ENCODE peak calls at places on chromosomes 1 and 21, in nine cellular contexts. P, L, Z, G, F, M, A, O and E are unnamed samples.

GRCh38 chr1:89454845-89455521 is 69.6 kb upstream of the LRRC8B start:
- DNase-seq in P (peak), L (peak), Z (peak), G (no peak), F (peak), M (peak), A (no peak), O (no peak), E (peak)

GRCh38 chr1:100100202-100100601 is 32.5 kb downstream of the SASS6 start:
- DNase-seq in P (no peak), L (no peak), Z (no peak), G (no peak), F (no peak), M (no peak), A (no peak), O (no peak), E (no peak)

GRCh38 chr1:209172286-209172685 is 411.2 kb upstream of the CAMK1G start:
- DNase-seq in P (no peak), L (no peak), Z (no peak), G (no peak), F (peak), M (peak), A (no peak), O (no peak), E (no peak)

GRCh38 chr1:42436794-42437458 is 18.9 kb downstream of the ZMYND12 start:
- DNase-seq in P (no peak), L (no peak), Z (no peak), G (no peak), F (no peak), M (no peak), A (no peak), O (no peak), E (no peak)

GRCh38 chr21:43854773-43855633 is 10.0 kb upstream of the AGPAT3 start:
- DNase-seq in P (no peak), L (no peak), Z (no peak), G (peak), F (no peak), M (no peak), A (no peak), O (no peak), E (no peak)

GRCh38 chr1:2433936-2434335 is 21.6 kb upstream of the PEX10 start:
- DNase-seq in P (no peak), L (no peak), Z (no peak), G (no peak), F (no peak), M (no peak), A (no peak), O (no peak), E (no peak)

GRCh38 chr1:162856260-162856659 is 4.7 kb downstream of the CCDC190 start:
- DNase-seq in P (no peak), L (no peak), Z (no peak), G (no peak), F (no peak), M (peak), A (no peak), O (no peak), E (no peak)

GRCh38 chr1:116573388-116574100 is 2.7 kb upstream of the CD58 start:
- DNase-seq in P (no peak), L (no peak), Z (no peak), G (no peak), F (no peak), M (no peak), A (no peak), O (no peak), E (no peak)

GRCh38 chr1:170375082-170375733 is 156.8 kb upstream of the GORAB start:
- DNase-seq in P (no peak), L (no peak), Z (no peak), G (no peak), F (no peak), M (no peak), A (no peak), O (no peak), E (no peak)

GRCh38 chr1:8363186-8363585 is 45.3 kb downstream of the SLC45A1 start:
- DNase-seq in P (no peak), L (no peak), Z (no peak), G (no peak), F (no peak), M (no peak), A (no peak), O (peak), E (peak)

GRCh38 chr1:244316986-244317655 is 134.6 kb downstream of the ADSS2 start:
- DNase-seq in P (no peak), L (no peak), Z (no peak), G (no peak), F (no peak), M (no peak), A (no peak), O (no peak), E (no peak)

DNA sequence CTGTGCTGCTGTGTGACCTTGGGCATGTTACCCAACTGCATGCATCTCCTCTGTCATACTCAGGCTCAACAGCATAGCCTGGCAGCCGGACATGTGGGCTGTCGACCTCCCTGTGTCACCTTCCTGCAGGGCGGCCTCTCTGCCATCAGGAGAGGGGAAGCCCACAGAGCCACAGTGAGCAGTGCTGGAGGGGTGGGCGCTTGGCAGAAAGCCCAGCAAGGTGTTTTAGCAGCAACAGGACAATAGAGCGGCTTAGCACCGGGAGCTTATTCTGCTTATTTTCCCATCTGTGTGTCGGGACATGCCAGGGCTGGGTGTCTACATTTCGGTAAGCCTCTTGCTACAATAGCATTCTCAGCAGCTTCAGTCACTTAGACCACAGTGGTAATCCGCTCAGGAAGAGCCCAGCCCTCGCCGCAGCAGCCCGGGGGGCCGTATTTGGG is 22.8 kb upstream of the CDK18 start:
- DNase-seq in P (no peak), L (no peak), Z (no peak), G (no peak), F (no peak), M (no peak), A (no peak), O (no peak), E (no peak)
- H3K27ac ChIP-seq in P (no peak), L (no peak), Z (no peak), G (no peak), F (no peak), M (no peak), A (no peak), O (no peak), E (no peak)

DNA sequence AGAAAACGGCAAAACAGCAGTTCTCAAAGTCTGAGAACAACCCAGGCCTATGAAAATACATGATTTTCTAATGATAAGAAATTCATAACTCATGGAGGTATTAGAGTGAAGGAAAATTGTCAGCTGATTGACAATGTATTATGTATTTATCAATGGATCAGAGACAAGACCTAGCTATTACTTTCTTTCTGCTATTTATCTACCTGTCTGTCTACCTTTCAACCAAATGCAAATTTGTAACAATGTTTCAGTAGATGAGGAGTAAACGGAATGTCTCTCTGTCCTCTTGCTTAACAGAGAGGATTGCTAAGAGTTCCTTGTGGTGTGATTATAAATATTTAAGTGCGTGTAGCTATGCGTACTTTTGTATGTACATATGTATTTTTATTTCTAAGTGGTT is 568.7 kb upstream of the RGS18 start:
- DNase-seq in P (no peak), L (no peak), Z (no peak), G (no peak), F (no peak), M (no peak), A (no peak), O (no peak), E (no peak)
- H3K27ac ChIP-seq in P (no peak), L (no peak), Z (no peak), G (no peak), F (no peak), M (no peak), A (no peak), O (no peak), E (no peak)

GRCh38 chr1:198936371-198937083 is 297.7 kb downstream of the PTPRC start:
- DNase-seq in P (no peak), L (no peak), Z (no peak), G (no peak), F (no peak), M (no peak), A (no peak), O (no peak), E (no peak)
- H3K27ac ChIP-seq in P (peak), L (peak), Z (peak), G (peak), F (no peak), M (peak), A (peak), O (peak), E (peak)

GRCh38 chr21:35343046-35343816 is 294.1 kb upstream of the RUNX1 start:
- DNase-seq in P (no peak), L (no peak), Z (no peak), G (no peak), F (no peak), M (peak), A (no peak), O (no peak), E (no peak)
- H3K27ac ChIP-seq in P (no peak), L (no peak), Z (no peak), G (no peak), F (no peak), M (no peak), A (no peak), O (no peak), E (no peak)

DNA sequence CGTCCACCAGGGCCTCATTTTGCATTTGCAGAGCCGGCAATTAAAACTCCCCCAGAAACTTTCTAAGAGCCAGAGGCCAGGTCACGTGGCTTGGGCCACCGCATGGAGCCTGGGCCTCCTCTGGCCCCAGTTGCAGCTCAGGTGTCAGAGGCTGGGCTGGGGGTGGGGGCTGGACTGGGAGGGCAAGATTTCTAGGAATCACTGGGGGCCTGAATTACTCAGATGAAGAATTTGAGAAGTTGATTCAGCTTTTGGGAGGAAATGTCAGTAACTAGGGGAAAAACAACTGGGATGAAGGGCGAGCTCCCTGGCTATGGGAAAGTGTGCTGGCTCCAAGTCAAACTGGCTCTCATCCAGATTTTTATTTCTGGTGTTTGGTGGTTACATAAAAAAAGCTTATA is 151.0 kb downstream of the CDC7 start:
- DNase-seq in P (peak), L (no peak), Z (no peak), G (no peak), F (no peak), M (peak), A (peak), O (peak), E (no peak)
- H3K27ac ChIP-seq in P (peak), L (no peak), Z (no peak), G (peak), F (no peak), M (no peak), A (peak), O (peak), E (no peak)

DNA sequence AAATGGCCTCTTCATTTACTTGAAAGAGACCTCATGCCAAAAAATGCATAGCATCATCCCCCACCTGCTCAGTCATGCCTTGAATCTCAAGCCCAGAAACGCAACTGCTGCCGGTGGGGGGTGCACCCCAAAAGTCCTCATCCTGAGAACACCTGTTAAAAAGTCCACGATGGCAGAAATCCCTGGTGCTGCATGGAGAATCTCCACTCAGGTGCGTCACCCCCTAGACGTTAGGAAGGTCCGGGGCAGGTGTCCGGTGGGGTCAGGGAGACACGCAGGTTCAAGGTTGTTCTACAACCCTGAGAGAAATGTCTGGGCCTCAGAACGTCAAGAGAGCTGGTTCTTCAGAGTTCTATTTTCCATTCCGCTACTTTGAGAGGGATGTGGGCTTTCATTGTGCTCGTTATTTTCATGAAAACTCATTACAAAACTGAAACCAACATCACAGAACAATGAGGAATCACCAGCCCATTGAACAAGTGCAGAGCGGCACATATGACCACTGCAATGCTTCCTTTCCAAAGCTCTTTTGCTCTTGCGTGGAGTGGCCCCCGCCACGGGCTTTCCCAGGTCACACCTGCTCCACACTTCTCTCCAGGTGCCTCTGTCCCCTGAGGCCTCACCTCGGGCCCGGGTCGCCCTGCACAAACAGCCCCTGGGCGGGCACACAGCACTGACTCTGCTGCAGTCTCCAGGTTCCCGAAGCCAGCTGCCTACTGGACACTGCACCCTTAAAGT is 201.9 kb downstream of the TOMM20 start:
- DNase-seq in P (no peak), L (no peak), Z (peak), G (peak), F (no peak), M (no peak), A (no peak), O (peak), E (no peak)
- H3K27ac ChIP-seq in P (peak), L (peak), Z (no peak), G (peak), F (peak), M (peak), A (peak), O (peak), E (peak)

GRCh38 chr1:153387001-153387400 is 3.9 kb downstream of the S100A8 start:
- DNase-seq in P (no peak), L (no peak), Z (no peak), G (no peak), F (no peak), M (no peak), A (no peak), O (no peak), E (no peak)

GRCh38 chr1:153386500-153386901 is 4.4 kb downstream of the S100A8 start:
- DNase-seq in P (peak), L (no peak), Z (no peak), G (no peak), F (no peak), M (no peak), A (peak), O (peak), E (no peak)

GRCh38 chr1:153389978-153390879 is 644 bp downstream of the S100A8 start:
- DNase-seq in P (no peak), L (no peak), Z (no peak), G (no peak), F (no peak), M (no peak), A (no peak), O (no peak), E (no peak)

GRCh38 chr1:153389394-153389793 is 1.5 kb downstream of the S100A8 start:
- DNase-seq in P (no peak), L (no peak), Z (no peak), G (no peak), F (no peak), M (no peak), A (no peak), O (no peak), E (no peak)

DNA sequence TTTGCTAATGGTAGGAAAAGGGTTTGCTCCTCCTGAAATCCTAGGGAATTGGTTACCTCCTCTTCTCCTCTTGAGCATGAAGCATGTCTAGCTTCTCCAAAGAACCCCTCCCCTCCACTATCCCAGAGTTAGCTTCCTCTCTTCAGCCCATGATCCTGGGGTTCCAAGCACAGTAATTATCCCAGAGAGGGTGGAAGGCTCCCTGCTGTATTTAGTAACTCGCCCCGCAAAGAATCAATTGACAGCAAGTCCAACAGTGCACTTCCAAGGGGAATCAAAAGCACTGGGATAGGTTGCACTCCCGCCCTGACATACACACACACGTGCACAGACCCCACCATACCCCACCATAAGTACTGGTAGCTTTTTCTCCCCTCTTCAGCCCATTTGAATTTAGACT is 3.1 kb downstream of the S100A8 start:
- DNase-seq in P (no peak), L (no peak), Z (no peak), G (no peak), F (no peak), M (no peak), A (no peak), O (no peak), E (no peak)
- H3K27ac ChIP-seq in P (no peak), L (no peak), Z (no peak), G (no peak), F (no peak), M (no peak), A (no peak), O (no peak), E (no peak)

GRCh38 chr1:54542120-54542961 is 5.7 kb upstream of the ACOT11 start:
- DNase-seq in P (peak), L (peak), Z (peak), G (peak), F (peak), M (no peak), A (peak), O (peak), E (peak)
- H3K27ac ChIP-seq in P (peak), L (no peak), Z (no peak), G (peak), F (peak), M (no peak), A (peak), O (peak), E (peak)

GRCh38 chr1:38029081-38029681 is 16.6 kb downstream of the UTP11 start:
- DNase-seq in P (no peak), L (no peak), Z (no peak), G (no peak), F (peak), M (no peak), A (no peak), O (no peak), E (no peak)
- H3K27ac ChIP-seq in P (no peak), L (no peak), Z (no peak), G (peak), F (peak), M (peak), A (peak), O (no peak), E (no peak)